ENCODE peak calls at places on chromosomes 4 and X, in ten cellular contexts. One of them, this sample, is unnamed.
A peak's percentile ranks its signal among the peaks of the same experiment; 100 is the strongest.

GRCh38 chr4:143294310-143294709 is 42.4 kb upstream of the GAB1 start:
- DNase-seq in germinal center: no peak
- DNase-seq in NCI-H1092 treated with DMSO at 0.1 percent for 48 hours: no peak
- DNase-seq in AG20443: peak; percentile 76
- DNase-seq in heart right ventricle: peak; percentile 86
- DNase-seq in mucosa of descending colon: peak; percentile 75
- DNase-seq in activated CD8-positive, alpha-beta memory T cell treated with anti-CD3 and anti-CD28 coated beads for 1 hour: no peak
- DNase-seq in activated T-helper 1 cell treated with anti-CD3 and anti-CD28 coated beads, Interleukin-2, amount 50 U/mL, for 16 hours: no peak
- DNase-seq in T-helper 2 cell: no peak
- DNase-seq in GM03348: peak; percentile 73
- DNase-seq in this sample: no peak

GRCh38 chr4:25060586-25061340 is 30.0 kb upstream of the LGI2 start:
- DNase-seq in GM03348: no peak
- DNase-seq in heart right ventricle: no peak
- DNase-seq in T-helper 2 cell: no peak
- DNase-seq in germinal center: no peak
- DNase-seq in activated CD8-positive, alpha-beta memory T cell treated with anti-CD3 and anti-CD28 coated beads for 1 hour: no peak
- DNase-seq in activated T-helper 1 cell treated with anti-CD3 and anti-CD28 coated beads, Interleukin-2, amount 50 U/mL, for 16 hours: no peak
- DNase-seq in NCI-H1092 treated with DMSO at 0.1 percent for 48 hours: no peak
- DNase-seq in mucosa of descending colon: no peak
- DNase-seq in AG20443: no peak
- DNase-seq in this sample: no peak

GRCh38 chrX:33194876-33195433 is 16.4 kb downstream of the DMD start:
- DNase-seq in heart right ventricle: no peak
- DNase-seq in activated CD8-positive, alpha-beta memory T cell treated with anti-CD3 and anti-CD28 coated beads for 1 hour: no peak
- DNase-seq in T-helper 2 cell: no peak
- DNase-seq in AG20443: no peak
- DNase-seq in NCI-H1092 treated with DMSO at 0.1 percent for 48 hours: no peak
- DNase-seq in GM03348: no peak
- DNase-seq in mucosa of descending colon: no peak
- DNase-seq in germinal center: no peak
- DNase-seq in activated T-helper 1 cell treated with anti-CD3 and anti-CD28 coated beads, Interleukin-2, amount 50 U/mL, for 16 hours: no peak
- DNase-seq in this sample: no peak

GRCh38 chr4:102308032-102308799 is 37.1 kb downstream of the SLC39A8 start:
- DNase-seq in germinal center: no peak
- DNase-seq in heart right ventricle: no peak
- DNase-seq in mucosa of descending colon: no peak
- DNase-seq in activated CD8-positive, alpha-beta memory T cell treated with anti-CD3 and anti-CD28 coated beads for 1 hour: no peak
- DNase-seq in activated T-helper 1 cell treated with anti-CD3 and anti-CD28 coated beads, Interleukin-2, amount 50 U/mL, for 16 hours: no peak
- DNase-seq in NCI-H1092 treated with DMSO at 0.1 percent for 48 hours: no peak
- DNase-seq in GM03348: no peak
- DNase-seq in AG20443: no peak
- DNase-seq in T-helper 2 cell: no peak
- DNase-seq in this sample: no peak

GRCh38 chr4:82017680-82018079 is 356.1 kb downstream of the HNRNPD start:
- DNase-seq in activated T-helper 1 cell treated with anti-CD3 and anti-CD28 coated beads, Interleukin-2, amount 50 U/mL, for 16 hours: no peak
- DNase-seq in T-helper 2 cell: no peak
- DNase-seq in mucosa of descending colon: peak; percentile 13
- DNase-seq in GM03348: peak; percentile 24
- DNase-seq in activated CD8-positive, alpha-beta memory T cell treated with anti-CD3 and anti-CD28 coated beads for 1 hour: no peak
- DNase-seq in AG20443: peak; percentile 17
- DNase-seq in germinal center: no peak
- DNase-seq in NCI-H1092 treated with DMSO at 0.1 percent for 48 hours: no peak
- DNase-seq in heart right ventricle: no peak
- DNase-seq in this sample: no peak

GRCh38 chrX:115547448-115547847 is 13.5 kb upstream of the PLS3 start:
- DNase-seq in activated T-helper 1 cell treated with anti-CD3 and anti-CD28 coated beads, Interleukin-2, amount 50 U/mL, for 16 hours: no peak
- DNase-seq in GM03348: no peak
- DNase-seq in NCI-H1092 treated with DMSO at 0.1 percent for 48 hours: no peak
- DNase-seq in germinal center: no peak
- DNase-seq in T-helper 2 cell: no peak
- DNase-seq in mucosa of descending colon: no peak
- DNase-seq in heart right ventricle: no peak
- DNase-seq in AG20443: no peak
- DNase-seq in activated CD8-positive, alpha-beta memory T cell treated with anti-CD3 and anti-CD28 coated beads for 1 hour: no peak
- DNase-seq in this sample: no peak

GRCh38 chr4:151231915-151232595 is 44.9 kb upstream of the PRSS48 start:
- DNase-seq in activated T-helper 1 cell treated with anti-CD3 and anti-CD28 coated beads, Interleukin-2, amount 50 U/mL, for 16 hours: no peak
- DNase-seq in mucosa of descending colon: no peak
- DNase-seq in germinal center: no peak
- DNase-seq in activated CD8-positive, alpha-beta memory T cell treated with anti-CD3 and anti-CD28 coated beads for 1 hour: no peak
- DNase-seq in AG20443: no peak
- DNase-seq in NCI-H1092 treated with DMSO at 0.1 percent for 48 hours: no peak
- DNase-seq in T-helper 2 cell: no peak
- DNase-seq in GM03348: peak; percentile 22
- DNase-seq in heart right ventricle: no peak
- DNase-seq in this sample: no peak

GRCh38 chr4:5696341-5696740 is 12.0 kb downstream of the EVC2 start:
- DNase-seq in germinal center: no peak
- DNase-seq in GM03348: no peak
- DNase-seq in heart right ventricle: no peak
- DNase-seq in AG20443: no peak
- DNase-seq in activated T-helper 1 cell treated with anti-CD3 and anti-CD28 coated beads, Interleukin-2, amount 50 U/mL, for 16 hours: no peak
- DNase-seq in mucosa of descending colon: no peak
- DNase-seq in T-helper 2 cell: no peak
- DNase-seq in activated CD8-positive, alpha-beta memory T cell treated with anti-CD3 and anti-CD28 coated beads for 1 hour: no peak
- DNase-seq in NCI-H1092 treated with DMSO at 0.1 percent for 48 hours: no peak
- DNase-seq in this sample: no peak

GRCh38 chr4:158169516-158169915 is 3.3 kb downstream of the GASK1B start:
- DNase-seq in germinal center: no peak
- DNase-seq in mucosa of descending colon: no peak
- DNase-seq in AG20443: no peak
- DNase-seq in activated CD8-positive, alpha-beta memory T cell treated with anti-CD3 and anti-CD28 coated beads for 1 hour: no peak
- DNase-seq in heart right ventricle: no peak
- DNase-seq in NCI-H1092 treated with DMSO at 0.1 percent for 48 hours: no peak
- DNase-seq in T-helper 2 cell: no peak
- DNase-seq in activated T-helper 1 cell treated with anti-CD3 and anti-CD28 coated beads, Interleukin-2, amount 50 U/mL, for 16 hours: no peak
- DNase-seq in GM03348: peak; percentile 18
- DNase-seq in this sample: no peak

GRCh38 chr4:7781361-7781760 is 158.3 kb downstream of the AFAP1 start:
- DNase-seq in heart right ventricle: peak; percentile 50
- DNase-seq in mucosa of descending colon: no peak
- DNase-seq in activated CD8-positive, alpha-beta memory T cell treated with anti-CD3 and anti-CD28 coated beads for 1 hour: no peak
- DNase-seq in GM03348: peak; percentile 48
- DNase-seq in AG20443: peak; percentile 61
- DNase-seq in activated T-helper 1 cell treated with anti-CD3 and anti-CD28 coated beads, Interleukin-2, amount 50 U/mL, for 16 hours: no peak
- DNase-seq in NCI-H1092 treated with DMSO at 0.1 percent for 48 hours: no peak
- DNase-seq in T-helper 2 cell: no peak
- DNase-seq in germinal center: no peak
- DNase-seq in this sample: no peak

GRCh38 chr4:102606846-102607440 is 105.8 kb downstream of the NFKB1 start:
- DNase-seq in AG20443: no peak
- DNase-seq in activated CD8-positive, alpha-beta memory T cell treated with anti-CD3 and anti-CD28 coated beads for 1 hour: no peak
- DNase-seq in heart right ventricle: no peak
- DNase-seq in NCI-H1092 treated with DMSO at 0.1 percent for 48 hours: no peak
- DNase-seq in germinal center: no peak
- DNase-seq in GM03348: no peak
- DNase-seq in T-helper 2 cell: no peak
- DNase-seq in mucosa of descending colon: no peak
- DNase-seq in activated T-helper 1 cell treated with anti-CD3 and anti-CD28 coated beads, Interleukin-2, amount 50 U/mL, for 16 hours: no peak
- DNase-seq in this sample: no peak